ENCODE peak calls at places on chromosome 11, in five cellular contexts. G is stomach, Z is HCT116, R is fibroblast of lung, C is cardiac muscle cell. Q is an unnamed sample.

GRCh38 chr11:130404727-130405126 is 23.7 kb downstream of the ADAMTS8 start:
- DNase-seq in Z (no peak), C (no peak), R (peak; percentile 41), G (no peak), Q (no peak)

GRCh38 chr11:16607675-16608644 is 130.5 kb upstream of the C11orf58 start:
- DNase-seq in R (peak; percentile 78), C (peak; percentile 77), Z (no peak), G (peak; percentile 38), Q (peak; percentile 87)

GRCh38 chr11:94193288-94193687 is 64.6 kb downstream of the PANX1 start:
- DNase-seq in C (peak; percentile 60), R (peak; percentile 92), Z (no peak), G (no peak), Q (no peak)

GRCh38 chr11:10931761-10932700 is 74.2 kb upstream of the ZBED5 start:
- DNase-seq in Z (no peak), G (no peak), R (no peak), C (peak; percentile 61), Q (no peak)

GRCh38 chr11:105033344-105033743 is 1.6 kb downstream of the CASP1 start:
- DNase-seq in Z (no peak), C (no peak), R (no peak), G (no peak), Q (no peak)

GRCh38 chr11:26622201-26622600 is 50.1 kb upstream of the MUC15 start:
- DNase-seq in G (no peak), Z (no peak), C (no peak), R (no peak), Q (no peak)

GRCh38 chr11:76623171-76623883 is 47.2 kb downstream of the LRRC32 start:
- DNase-seq in G (no peak), Z (no peak), R (peak; percentile 81), C (peak; percentile 71), Q (peak; percentile 56)

GRCh38 chr11:122202951-122203456 is 87.0 kb upstream of the BLID start:
- DNase-seq in Z (peak; percentile 81), C (peak; percentile 83), G (peak; percentile 66), R (peak; percentile 72), Q (peak; percentile 76)

GRCh38 chr11:102819491-102819890 is 21.5 kb upstream of the MMP1 start:
- DNase-seq in G (no peak), R (no peak), C (no peak), Z (no peak), Q (no peak)

GRCh38 chr11:17171342-17171741 is 36.4 kb downstream of the PIK3C2A start:
- DNase-seq in G (no peak), C (peak; percentile 72), R (peak; percentile 67), Z (no peak), Q (no peak)

GRCh38 chr11:70713988-70714665 is 315.8 kb downstream of the CTTN start:
- DNase-seq in G (no peak), R (no peak), Z (no peak), C (no peak), Q (no peak)

GRCh38 chr11:5596611-5597201 is at the start of gene TRIM6:
- DNase-seq in Z (no peak), R (peak; percentile 64), C (peak; percentile 70), G (peak; percentile 35), Q (peak; percentile 67)

GRCh38 chr11:68081691-68082090 is 39.5 kb downstream of the CHKA start:
- DNase-seq in Z (no peak), C (no peak), R (peak; percentile 50), G (peak; percentile 79), Q (no peak)

GRCh38 chr11:2951235-2952110 is 22.3 kb upstream of the PHLDA2 start:
- DNase-seq in C (peak; percentile 52), Z (no peak), R (peak; percentile 82), G (no peak), Q (no peak)

GRCh38 chr11:78961938-78962701 is 387.5 kb upstream of the NARS2 start:
- DNase-seq in R (peak; percentile 68), Z (no peak), G (no peak), C (peak; percentile 67), Q (no peak)

GRCh38 chr11:27912916-27913315 is 195.0 kb downstream of the KIF18A start:
- DNase-seq in Z (no peak), G (no peak), C (peak; percentile 12), R (peak; percentile 71), Q (no peak)

GRCh38 chr11:12674571-12674935 is 332 bp downstream of the TEAD1 start:
- DNase-seq in C (no peak), G (peak; percentile 40), R (no peak), Z (no peak), Q (no peak)

GRCh38 chr11:122523841-122524531 is 131.5 kb upstream of the UBASH3B start:
- DNase-seq in Z (no peak), R (peak; percentile 20), G (no peak), C (peak; percentile 6), Q (no peak)

GRCh38 chr11:70526116-70527045 is 128.1 kb downstream of the CTTN start:
- DNase-seq in C (no peak), G (no peak), R (no peak), Z (no peak), Q (no peak)

GRCh38 chr11:62923634-62924411 is 2.7 kb upstream of the CHRM1 start:
- DNase-seq in Z (no peak), R (no peak), C (no peak), G (no peak), Q (no peak)

GRCh38 chr11:72202571-72202970 is 10.6 kb downstream of the FOLR1 start:
- DNase-seq in R (no peak), Z (no peak), G (peak; percentile 23), C (no peak), Q (no peak)

GRCh38 chr11:130403301-130403804 is 25.1 kb downstream of the ADAMTS8 start:
- DNase-seq in R (peak; percentile 94), G (no peak), C (peak; percentile 76), Z (no peak), Q (peak; percentile 69)

GRCh38 chr11:87374206-87374793 is 336.6 kb downstream of the TMEM135 start:
- DNase-seq in R (peak; percentile 76), C (no peak), G (no peak), Z (no peak), Q (no peak)

GRCh38 chr11:70399681-70400112 is 1.4 kb downstream of the CTTN start:
- DNase-seq in C (peak; percentile 97), G (peak; percentile 81), R (peak; percentile 97), Z (peak; percentile 87), Q (peak; percentile 92)

GRCh38 chr11:2700415-2701211 is 819 bp upstream of the KCNQ1OT1 start:
- DNase-seq in R (peak; percentile 15), G (peak; percentile 64), C (peak; percentile 31), Z (no peak), Q (peak; percentile 72)

GRCh38 chr11:78715639-78716311 is 141.1 kb upstream of the NARS2 start:
- DNase-seq in R (peak; percentile 90), C (peak; percentile 21), G (peak; percentile 31), Z (peak; percentile 73), Q (no peak)

GRCh38 chr11:96010683-96011082 is 86.8 kb upstream of the MTMR2 start:
- DNase-seq in R (no peak), G (no peak), C (no peak), Z (no peak), Q (no peak)

GRCh38 chr11:67422894-67423293 is 5.4 kb upstream of the RPS6KB2 start:
- DNase-seq in C (no peak), Z (no peak), R (no peak), G (no peak), Q (no peak)

GRCh38 chr11:126465573-126466287 is 110.2 kb downstream of the ST3GAL4 start:
- DNase-seq in G (peak; percentile 30), C (no peak), R (no peak), Z (no peak), Q (no peak)

GRCh38 chr11:126497581-126498109 is 142.2 kb downstream of the ST3GAL4 start:
- DNase-seq in R (no peak), G (no peak), Z (no peak), C (no peak), Q (no peak)

GRCh38 chr11:106986261-106986660 is 32.0 kb downstream of the GUCY1A2 start:
- DNase-seq in C (peak; percentile 59), Z (no peak), G (no peak), R (peak; percentile 60), Q (no peak)

GRCh38 chr11:2665747-2666710 is 33.8 kb downstream of the KCNQ1OT1 start:
- DNase-seq in C (peak; percentile 51), R (peak; percentile 34), G (peak; percentile 21), Z (no peak), Q (peak; percentile 56)

GRCh38 chr11:127000991-127001390 is 421 bp upstream of the KIRREL3 start:
- DNase-seq in C (no peak), G (no peak), Z (no peak), R (peak; percentile 44), Q (no peak)

GRCh38 chr11:32225491-32226285 is 134.8 kb downstream of the RCN1 start:
- DNase-seq in G (no peak), C (no peak), R (no peak), Z (no peak), Q (no peak)

GRCh38 chr11:390175-390574 is 3.8 kb upstream of the PKP3 start:
- DNase-seq in G (peak; percentile 64), Z (peak; percentile 28), C (no peak), R (no peak), Q (no peak)

GRCh38 chr11:3865388-3866193 is 10.1 kb downstream of the STIM1 start:
- DNase-seq in R (peak; percentile 83), G (no peak), Z (no peak), C (peak; percentile 80), Q (no peak)

GRCh38 chr11:87266751-87267150 is 229.0 kb downstream of the TMEM135 start:
- DNase-seq in Z (no peak), G (no peak), C (no peak), R (no peak), Q (no peak)

GRCh38 chr11:65979261-65979759 is 17.8 kb downstream of the SART1 start:
- DNase-seq in G (no peak), C (no peak), Z (no peak), R (no peak), Q (no peak)
- H3K36me3 ChIP-seq in G (peaks cover 53% of the 10 kb centered on the region), C (peaks cover 26% of the 10 kb centered on the region), Z (peaks cover 4% of the 10 kb centered on the region), R (peaks cover 14% of the 10 kb centered on the region), Q (peaks cover 37% of the 10 kb centered on the region)

DNA sequence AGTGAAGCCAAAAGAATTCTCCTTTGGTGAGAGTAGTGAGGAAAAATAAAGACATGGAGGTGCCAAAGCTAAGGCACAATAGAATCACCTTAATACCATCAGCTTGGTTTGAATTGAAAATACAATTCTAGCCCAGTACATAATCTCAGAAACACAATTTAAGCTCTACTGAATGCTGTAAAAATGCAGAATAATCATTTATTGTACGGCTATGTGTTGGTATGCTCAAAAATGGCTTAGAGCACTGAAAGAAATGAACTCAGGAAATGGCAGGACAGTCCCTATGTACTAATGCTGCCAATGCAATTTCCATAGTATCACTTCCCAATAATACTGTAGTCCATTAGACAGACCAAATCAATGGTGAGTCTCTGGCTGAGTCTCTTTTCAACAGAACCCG is 798.5 kb downstream of the DLG2 start:
- DNase-seq in G (no peak), C (no peak), Z (no peak), R (no peak), Q (no peak)
- H3K36me3 ChIP-seq in G (no peaks in the 10 kb centered on the region), C (no peaks in the 10 kb centered on the region), Z (no peaks in the 10 kb centered on the region), R (no peaks in the 10 kb centered on the region), Q (no peaks in the 10 kb centered on the region)

DNA sequence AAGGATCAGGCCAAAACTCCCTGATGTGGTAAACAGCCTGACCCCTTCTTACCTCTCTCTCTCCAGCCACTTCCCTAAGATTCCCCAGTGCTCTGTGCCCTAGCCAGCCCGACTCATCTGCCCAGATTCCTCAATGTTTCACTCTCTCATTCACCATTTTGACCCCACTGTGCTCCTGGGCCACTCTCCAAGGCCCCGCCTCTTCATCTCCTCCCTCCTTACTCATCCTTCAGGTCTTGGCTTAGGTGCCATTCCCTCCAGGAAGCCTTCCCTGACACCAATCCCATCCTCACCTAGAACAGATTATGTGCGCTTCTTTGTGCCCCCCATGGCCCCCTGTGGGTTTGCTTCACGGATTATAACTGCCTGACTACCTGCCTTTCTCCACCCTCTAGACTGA is 13.2 kb downstream of the SLC43A3 start:
- DNase-seq in G (no peak), Z (no peak), C (no peak), R (no peak), Q (no peak)
- H3K36me3 ChIP-seq in G (peaks cover 88% of the 10 kb centered on the region), Z (no peaks in the 10 kb centered on the region), C (no peaks in the 10 kb centered on the region), R (peaks cover 8% of the 10 kb centered on the region), Q (peaks cover 93% of the 10 kb centered on the region)

GRCh38 chr11:65627202-65627601 is 10.7 kb upstream of the SIPA1 start:
- DNase-seq in R (no peak), C (no peak), G (no peak), Z (no peak), Q (no peak)
- H3K36me3 ChIP-seq in R (peaks cover 33% of the 10 kb centered on the region), C (peaks cover 44% of the 10 kb centered on the region), G (peaks cover 100% of the 10 kb centered on the region), Z (peaks cover 26% of the 10 kb centered on the region), Q (peaks cover 85% of the 10 kb centered on the region)

Q was measured in right atrium auricular region.